ENCODE peak calls at places on chromosomes 13 and 19, in four cellular contexts. One of them, this sample, is unnamed.

GRCh38 chr13:68714292-68714691 is 1393.3 kb upstream of the ATXN8OS start:
- DNase-seq in endothelial cell: no peak
- DNase-seq in cardiac fibroblast: no peak
- DNase-seq in PC-3: no peak
- DNase-seq in this sample: no peak

GRCh38 chr13:43629691-43630480 is 156.9 kb downstream of the ENOX1 start:
- DNase-seq in endothelial cell: no peak
- DNase-seq in cardiac fibroblast: peak; percentile 25
- DNase-seq in PC-3: no peak
- DNase-seq in this sample: no peak

GRCh38 chr19:54104998-54105715 is 2.5 kb downstream of the NDUFA3 start:
- DNase-seq in endothelial cell: no peak
- DNase-seq in cardiac fibroblast: no peak
- DNase-seq in PC-3: no peak
- DNase-seq in this sample: no peak

GRCh38 chr19:12730054-12730453 is 4.4 kb downstream of the TRIR start:
- DNase-seq in endothelial cell: no peak
- DNase-seq in cardiac fibroblast: no peak
- DNase-seq in PC-3: no peak
- DNase-seq in this sample: no peak

GRCh38 chr13:86188170-86188569 is 389.0 kb upstream of the SLITRK6 start:
- DNase-seq in endothelial cell: no peak
- DNase-seq in cardiac fibroblast: no peak
- DNase-seq in PC-3: no peak
- DNase-seq in this sample: no peak

GRCh38 chr19:45774765-45775164 is 5.7 kb upstream of the SIX5 start:
- DNase-seq in endothelial cell: no peak
- DNase-seq in cardiac fibroblast: no peak
- DNase-seq in PC-3: no peak
- DNase-seq in this sample: no peak

GRCh38 chr19:23913931-23914330 is 755 bp upstream of the ZNF726 start:
- DNase-seq in endothelial cell: no peak
- DNase-seq in cardiac fibroblast: no peak
- DNase-seq in PC-3: no peak
- DNase-seq in this sample: no peak

GRCh38 chr19:18848860-18849661 is 17.3 kb downstream of the UPF1 start:
- DNase-seq in endothelial cell: no peak
- DNase-seq in cardiac fibroblast: peak; percentile 89
- DNase-seq in PC-3: no peak
- DNase-seq in this sample: no peak

GRCh38 chr13:45209229-45209628 is 8.4 kb upstream of the KCTD4 start:
- DNase-seq in endothelial cell: no peak
- DNase-seq in cardiac fibroblast: peak; percentile 91
- DNase-seq in PC-3: peak; percentile 59
- DNase-seq in this sample: no peak

GRCh38 chr19:48603850-48604249 is 2.7 kb upstream of the SPACA4 start:
- DNase-seq in endothelial cell: no peak
- DNase-seq in cardiac fibroblast: no peak
- DNase-seq in PC-3: no peak
- DNase-seq in this sample: no peak

GRCh38 chr13:41418027-41418426 is 39.3 kb upstream of the RGCC start:
- DNase-seq in endothelial cell: no peak
- DNase-seq in cardiac fibroblast: peak; percentile 72
- DNase-seq in PC-3: no peak
- DNase-seq in this sample: no peak

GRCh38 chr19:15115080-15115479 is 7.9 kb downstream of the SYDE1 start:
- DNase-seq in endothelial cell: no peak
- DNase-seq in cardiac fibroblast: peak; percentile 84
- DNase-seq in PC-3: no peak
- DNase-seq in this sample: no peak

GRCh38 chr19:10568444-10568825 is 344 bp downstream of the CDKN2D start:
- DNase-seq in endothelial cell: no peak
- DNase-seq in cardiac fibroblast: no peak
- DNase-seq in PC-3: peak; percentile 50
- DNase-seq in this sample: no peak

GRCh38 chr13:58795715-58796114 is 1164.2 kb downstream of the PCDH17 start:
- DNase-seq in endothelial cell: no peak
- DNase-seq in cardiac fibroblast: no peak
- DNase-seq in PC-3: no peak
- DNase-seq in this sample: no peak

GRCh38 chr13:70183041-70183440 is 74.8 kb upstream of the KLHL1 start:
- DNase-seq in endothelial cell: no peak
- DNase-seq in cardiac fibroblast: no peak
- DNase-seq in PC-3: peak; percentile 2
- DNase-seq in this sample: no peak

GRCh38 chr13:96238241-96238640 is 148.3 kb downstream of the HS6ST3 start:
- DNase-seq in endothelial cell: no peak
- DNase-seq in cardiac fibroblast: no peak
- DNase-seq in PC-3: no peak
- DNase-seq in this sample: no peak

GRCh38 chr13:29429496-29429895 is 166.0 kb downstream of the SLC7A1 start:
- DNase-seq in endothelial cell: no peak
- DNase-seq in cardiac fibroblast: peak; percentile 31
- DNase-seq in PC-3: no peak
- DNase-seq in this sample: no peak

GRCh38 chr19:28350673-28351072 is 862.3 kb downstream of the UQCRFS1 start:
- DNase-seq in endothelial cell: no peak
- DNase-seq in cardiac fibroblast: no peak
- DNase-seq in PC-3: no peak
- DNase-seq in this sample: no peak

GRCh38 chr19:50555447-50556235 is 12.6 kb downstream of the LRRC4B start:
- DNase-seq in endothelial cell: no peak
- DNase-seq in cardiac fibroblast: no peak
- DNase-seq in PC-3: no peak
- DNase-seq in this sample: no peak

GRCh38 chr13:75402787-75403186 is 79.2 kb downstream of the TBC1D4 start:
- DNase-seq in endothelial cell: no peak
- DNase-seq in cardiac fibroblast: no peak
- DNase-seq in PC-3: no peak
- DNase-seq in this sample: no peak

GRCh38 chr19:1173160-1173844 is 766 bp downstream of the SBNO2 start:
- DNase-seq in endothelial cell: peak; percentile 42
- DNase-seq in cardiac fibroblast: no peak
- DNase-seq in PC-3: no peak
- DNase-seq in this sample: no peak

GRCh38 chr13:22454586-22454985 is 726.2 kb upstream of the SGCG start:
- DNase-seq in endothelial cell: no peak
- DNase-seq in cardiac fibroblast: no peak
- DNase-seq in PC-3: no peak
- DNase-seq in this sample: no peak

GRCh38 chr13:100674363-100674847 is at the start of gene TMTC4:
- DNase-seq in endothelial cell: peak; percentile 44
- DNase-seq in cardiac fibroblast: no peak
- DNase-seq in PC-3: no peak
- DNase-seq in this sample: no peak

GRCh38 chr13:62113145-62113544 is 697.5 kb upstream of the PCDH20 start:
- DNase-seq in endothelial cell: no peak
- DNase-seq in cardiac fibroblast: no peak
- DNase-seq in PC-3: no peak
- DNase-seq in this sample: no peak

GRCh38 chr19:10544242-10544752 is 593 bp downstream of the ATG4D start:
- DNase-seq in endothelial cell: no peak
- DNase-seq in cardiac fibroblast: no peak
- DNase-seq in PC-3: no peak
- DNase-seq in this sample: no peak

GRCh38 chr19:44653977-44654784 is 10.5 kb downstream of the PVR start:
- DNase-seq in endothelial cell: peak; percentile 66
- DNase-seq in cardiac fibroblast: peak; percentile 60
- DNase-seq in PC-3: peak; percentile 48
- DNase-seq in this sample: peak; percentile 19

GRCh38 chr13:43879323-43880181 is at the start of the genes CCDC122 and LACC1:
- DNase-seq in endothelial cell: peak; percentile 81
- DNase-seq in cardiac fibroblast: peak; percentile 83
- DNase-seq in PC-3: peak; percentile 70
- DNase-seq in this sample: peak; percentile 51

GRCh38 chr13:44293908-44294735 is 79.5 kb upstream of the SERP2 start:
- DNase-seq in endothelial cell: no peak
- DNase-seq in cardiac fibroblast: peak; percentile 44
- DNase-seq in PC-3: no peak
- DNase-seq in this sample: no peak

GRCh38 chr13:94711561-94712286 is 621 bp downstream of the SOX21 start:
- DNase-seq in endothelial cell: no peak
- DNase-seq in cardiac fibroblast: peak; percentile 36
- DNase-seq in PC-3: peak; percentile 27
- DNase-seq in this sample: peak; percentile 36

GRCh38 chr13:110045202-110045601 is 258.8 kb upstream of the IRS2 start:
- DNase-seq in endothelial cell: no peak
- DNase-seq in cardiac fibroblast: no peak
- DNase-seq in PC-3: no peak
- DNase-seq in this sample: no peak

GRCh38 chr13:110042253-110042652 is 255.9 kb upstream of the IRS2 start:
- DNase-seq in endothelial cell: no peak
- DNase-seq in cardiac fibroblast: no peak
- DNase-seq in PC-3: no peak
- DNase-seq in this sample: no peak

GRCh38 chr13:110045919-110046318 is 259.5 kb upstream of the IRS2 start:
- DNase-seq in endothelial cell: no peak
- DNase-seq in cardiac fibroblast: no peak
- DNase-seq in PC-3: no peak
- DNase-seq in this sample: no peak

GRCh38 chr13:110047511-110047910 is 259.4 kb downstream of the COL4A1 start:
- DNase-seq in endothelial cell: peak; percentile 47
- DNase-seq in cardiac fibroblast: peak; percentile 81
- DNase-seq in PC-3: peak; percentile 10
- DNase-seq in this sample: no peak

DNA sequence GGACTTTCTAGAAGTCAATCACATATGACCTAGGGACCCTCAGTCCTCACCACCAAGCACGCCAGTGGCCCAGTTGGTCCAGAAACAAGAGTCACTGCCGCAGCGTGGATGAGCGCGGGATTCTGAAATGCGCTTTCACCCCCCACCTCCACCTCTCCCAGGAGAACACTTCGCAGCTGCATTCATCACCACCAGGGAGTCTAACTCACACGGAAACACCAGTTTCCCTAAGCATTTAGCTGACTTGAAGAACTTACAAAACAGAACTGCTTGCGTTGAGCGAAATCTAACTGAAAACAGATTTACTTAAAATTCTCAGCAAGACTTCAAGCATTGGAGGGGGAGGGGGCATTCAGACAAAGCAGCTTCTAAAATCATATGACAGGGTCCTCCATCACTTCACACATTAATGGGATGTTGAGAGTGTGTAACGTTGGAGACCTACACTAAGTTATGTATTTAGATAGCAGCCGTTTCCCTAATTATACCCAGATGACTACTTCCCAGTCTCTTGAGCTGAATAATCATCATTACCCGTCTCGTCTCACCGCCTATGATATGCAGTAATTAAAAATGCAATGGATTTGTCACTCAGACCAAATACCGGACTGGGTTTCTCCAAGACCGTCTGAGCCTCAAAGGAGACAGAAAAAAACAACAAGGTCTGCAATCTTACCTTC is 258.3 kb upstream of the IRS2 start:
- DNase-seq in endothelial cell: no peak
- DNase-seq in cardiac fibroblast: peak; percentile 54
- DNase-seq in PC-3: no peak
- DNase-seq in this sample: no peak
- TF ChIP-seq CTCF in endothelial cell: no peak
- TF ChIP-seq CTCF in cardiac fibroblast: no peak
- TF ChIP-seq CTCF in PC-3: no peak
- TF ChIP-seq CTCF in this sample: no peak

GRCh38 chr19:39230096-39230764 is 14.6 kb downstream of the IFNL3 start:
- DNase-seq in endothelial cell: no peak
- DNase-seq in cardiac fibroblast: no peak
- DNase-seq in PC-3: no peak
- DNase-seq in this sample: no peak

GRCh38 chr19:39223703-39224279 is 19.7 kb upstream of the SYCN start:
- DNase-seq in endothelial cell: peak; percentile 65
- DNase-seq in cardiac fibroblast: peak; percentile 38
- DNase-seq in PC-3: peak; percentile 25
- DNase-seq in this sample: no peak

GRCh38 chr19:39224910-39225309 is 19.9 kb downstream of the IFNL3 start:
- DNase-seq in endothelial cell: no peak
- DNase-seq in cardiac fibroblast: no peak
- DNase-seq in PC-3: no peak
- DNase-seq in this sample: no peak
- TF ChIP-seq CTCF in endothelial cell: no peak
- TF ChIP-seq CTCF in cardiac fibroblast: no peak
- TF ChIP-seq CTCF in PC-3: no peak
- TF ChIP-seq CTCF in this sample: no peak

GRCh38 chr13:66996503-66996902 is 233.6 kb downstream of the PCDH9 start:
- DNase-seq in endothelial cell: no peak
- DNase-seq in cardiac fibroblast: peak; percentile 31
- DNase-seq in PC-3: peak; percentile 15
- DNase-seq in this sample: no peak

GRCh38 chr13:66994097-66994496 is 236.0 kb downstream of the PCDH9 start:
- DNase-seq in endothelial cell: peak; percentile 85
- DNase-seq in cardiac fibroblast: peak; percentile 83
- DNase-seq in PC-3: no peak
- DNase-seq in this sample: peak; percentile 69

GRCh38 chr13:66995366-66995663 is 234.8 kb downstream of the PCDH9 start:
- DNase-seq in endothelial cell: no peak
- DNase-seq in cardiac fibroblast: no peak
- DNase-seq in PC-3: no peak
- DNase-seq in this sample: no peak

GRCh38 chr13:66992683-66993082 is 237.5 kb downstream of the PCDH9 start:
- DNase-seq in endothelial cell: no peak
- DNase-seq in cardiac fibroblast: no peak
- DNase-seq in PC-3: no peak
- DNase-seq in this sample: no peak

GRCh38 chr13:66994498-66995365 is 235.4 kb downstream of the PCDH9 start:
- DNase-seq in endothelial cell: no peak
- DNase-seq in cardiac fibroblast: no peak
- DNase-seq in PC-3: no peak
- DNase-seq in this sample: no peak
- TF ChIP-seq CTCF in endothelial cell: no peak
- TF ChIP-seq CTCF in cardiac fibroblast: no peak
- TF ChIP-seq CTCF in PC-3: no peak
- TF ChIP-seq CTCF in this sample: no peak

GRCh38 chr13:110273254-110273653 is 33.7 kb downstream of the COL4A1 start:
- DNase-seq in endothelial cell: no peak
- DNase-seq in cardiac fibroblast: no peak
- DNase-seq in PC-3: no peak
- DNase-seq in this sample: no peak

GRCh38 chr13:110272651-110273050 is 34.3 kb downstream of the COL4A1 start:
- DNase-seq in endothelial cell: no peak
- DNase-seq in cardiac fibroblast: no peak
- DNase-seq in PC-3: no peak
- DNase-seq in this sample: no peak

GRCh38 chr13:110276553-110276950 is 30.4 kb downstream of the COL4A1 start:
- DNase-seq in endothelial cell: no peak
- DNase-seq in cardiac fibroblast: no peak
- DNase-seq in PC-3: no peak
- DNase-seq in this sample: no peak

GRCh38 chr13:110275931-110276552 is 30.9 kb downstream of the COL4A1 start:
- DNase-seq in endothelial cell: no peak
- DNase-seq in cardiac fibroblast: peak; percentile 64
- DNase-seq in PC-3: no peak
- DNase-seq in this sample: no peak

DNA sequence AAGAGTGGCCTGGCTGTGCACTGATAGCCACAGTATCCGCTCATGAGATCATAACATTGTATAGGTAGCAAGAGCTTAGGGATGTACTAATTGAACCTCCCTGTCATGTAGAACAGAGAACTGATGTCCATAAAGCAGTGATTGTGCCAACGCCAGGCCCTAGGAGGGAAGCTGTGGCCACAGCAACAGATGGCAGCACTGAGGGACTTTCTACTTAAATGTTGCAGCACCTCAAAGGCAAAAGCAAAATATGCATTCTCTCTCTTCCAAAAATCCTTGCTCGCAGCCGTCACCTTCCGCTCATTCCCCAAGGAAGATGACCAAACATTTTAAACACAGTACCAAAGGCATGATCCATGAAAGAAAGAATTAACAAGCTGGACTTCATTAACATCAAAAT is 32.3 kb downstream of the COL4A1 start:
- DNase-seq in endothelial cell: no peak
- DNase-seq in cardiac fibroblast: no peak
- DNase-seq in PC-3: peak; percentile 3
- DNase-seq in this sample: no peak
- TF ChIP-seq CTCF in endothelial cell: no peak
- TF ChIP-seq CTCF in cardiac fibroblast: peak; percentile 36
- TF ChIP-seq CTCF in PC-3: peak; percentile 35
- TF ChIP-seq CTCF in this sample: no peak